ENCODE peak calls at places on chromosomes 13 and 19, in ten cellular contexts. J is HT1080; Z is stimulated activated CD4-positive, alpha-beta T cell treated with anti-CD3 and anti-CD28 coated beads, TNF-alpha, amount 100 ng/mL, for 48 hours; S is coronary artery; V is midbrain; O is activated effector memory CD4-positive, alpha-beta T cell treated with Interleukin-2 at 50 U/mL for 16 hours; M is Jurkat, Clone E6-1; W is cardiac fibroblast; H is choroid plexus epithelial cell; T is NCI-H1105. B is an unnamed sample.

GRCh38 chr13:56909896-56910600 is 230.7 kb upstream of the PRR20A start:
- DNase-seq in T (no peak), M (no peak), O (no peak), J (no peak), V (no peak), W (no peak), S (no peak), H (no peak), Z (no peak), B (no peak)

GRCh38 chr13:43981091-43981490 is 101.4 kb downstream of the LACC1 start:
- DNase-seq in M (no peak), T (no peak), V (no peak), S (no peak), O (no peak), Z (no peak), J (peak; percentile 11), W (no peak), H (no peak), B (no peak)

GRCh38 chr13:79659161-79659560 is 178.2 kb downstream of the NDFIP2 start:
- DNase-seq in S (no peak), H (peak; percentile 51), V (no peak), M (peak; percentile 14), O (no peak), J (no peak), W (peak; percentile 50), T (peak; percentile 21), Z (no peak), B (no peak)

GRCh38 chr13:113591750-113592149 is 7.2 kb downstream of the TFDP1 start:
- DNase-seq in T (no peak), S (no peak), Z (no peak), O (no peak), H (no peak), J (no peak), M (no peak), W (no peak), V (no peak), B (no peak)

GRCh38 chr19:38878575-38879399 is 712 bp upstream of the RINL start:
- DNase-seq in S (no peak), T (no peak), J (no peak), Z (no peak), M (no peak), V (no peak), O (no peak), H (no peak), W (no peak), B (peak; percentile 7)

GRCh38 chr13:112616586-112617381 is 28.8 kb upstream of the TUBGCP3 start:
- DNase-seq in T (peak; percentile 18), M (peak; percentile 23), W (peak; percentile 61), J (peak; percentile 37), O (no peak), S (no peak), H (peak; percentile 61), V (peak; percentile 0), Z (no peak), B (peak; percentile 77)

GRCh38 chr19:14023404-14024235 is 4.3 kb upstream of the RLN3 start:
- DNase-seq in W (peak; percentile 65), J (peak; percentile 74), Z (no peak), H (peak; percentile 73), S (no peak), O (no peak), V (no peak), T (no peak), M (peak; percentile 52), B (peak; percentile 70)

GRCh38 chr13:43797869-43798268 is 11.1 kb upstream of the ENOX1 start:
- DNase-seq in T (no peak), O (no peak), H (peak; percentile 47), M (no peak), J (no peak), Z (no peak), S (no peak), W (peak; percentile 36), V (peak; percentile 28), B (peak; percentile 22)

GRCh38 chr19:41009700-41010235 is 18.7 kb downstream of the CYP2B6 start:
- DNase-seq in S (no peak), O (no peak), J (no peak), V (no peak), T (no peak), H (no peak), W (no peak), Z (no peak), M (no peak), B (no peak)

GRCh38 chr19:7731615-7732014 is 295 bp downstream of the CLEC4G start:
- DNase-seq in V (no peak), T (no peak), M (no peak), S (no peak), O (no peak), H (no peak), J (no peak), W (no peak), Z (no peak), B (no peak)

GRCh38 chr13:90447735-90448103 is 899.8 kb upstream of the MIR17HG start:
- DNase-seq in W (peak; percentile 85), T (no peak), Z (no peak), H (peak; percentile 85), S (no peak), O (no peak), V (no peak), J (peak; percentile 78), M (no peak), B (peak; percentile 43)

GRCh38 chr19:44677019-44677809 is 5.9 kb downstream of the CEACAM19 start:
- DNase-seq in O (no peak), Z (no peak), V (no peak), T (no peak), J (peak; percentile 73), H (peak; percentile 81), W (peak; percentile 83), S (no peak), M (peak; percentile 27), B (no peak)

GRCh38 chr13:98221234-98221633 is 44.2 kb upstream of the RNF113B start:
- DNase-seq in J (no peak), S (no peak), M (no peak), H (no peak), Z (no peak), T (no peak), W (no peak), O (no peak), V (peak; percentile 13), B (no peak)